ENCODE peak calls at places on chromosomes 1 and 21, in five cellular contexts. N is ovary, X is testis, J is endothelial cell of umbilical vein, K is left lung. L is an unnamed sample. For H3K27me3, the result is how much of the 10 kb centered on the place peaks cover.

GRCh38 chr1:218463194-218464156 is 118.3 kb downstream of the TGFB2 start:
- DNase-seq in N (peak), X (peak), J (peak), K (peak), L (no peak)

GRCh38 chr1:18927654-18928272 is 25.4 kb upstream of the ALDH4A1 start:
- DNase-seq in N (no peak), X (no peak), J (peak), K (no peak), L (peak)

GRCh38 chr1:115323366-115324004 is 14.6 kb downstream of the NGF start:
- DNase-seq in N (no peak), X (no peak), J (no peak), K (no peak), L (no peak)

GRCh38 chr1:65795311-65795710 is 2.6 kb downstream of the PDE4B start:
- DNase-seq in N (no peak), X (no peak), J (no peak), K (no peak), L (no peak)

GRCh38 chr1:116164056-116164889 is 53.1 kb downstream of the MAB21L3 start:
- DNase-seq in N (no peak), X (peak), J (no peak), K (no peak), L (no peak)

GRCh38 chr1:178867670-178868069 is 3.2 kb downstream of the ANGPTL1 start:
- DNase-seq in N (no peak), X (no peak), J (peak), K (no peak), L (no peak)

GRCh38 chr1:200738733-200739498 is at the start of gene CAMSAP2:
- DNase-seq in N (peak), X (peak), J (peak), K (peak), L (peak)

GRCh38 chr1:180185971-180186645 is 31.4 kb downstream of the QSOX1 start:
- DNase-seq in N (no peak), X (no peak), J (no peak), K (no peak), L (no peak)

GRCh38 chr1:16375521-16376359 is 8.7 kb downstream of the SZRD1 start:
- DNase-seq in N (no peak), X (no peak), J (peak), K (no peak), L (no peak)

GRCh38 chr1:241215203-241215602 is 141.8 kb downstream of the RGS7 start:
- DNase-seq in N (no peak), X (no peak), J (peak), K (no peak), L (no peak)

GRCh38 chr1:77313491-77313890 is 31.7 kb downstream of the AK5 start:
- DNase-seq in N (no peak), X (no peak), J (peak), K (no peak), L (no peak)

GRCh38 chr1:156118175-156118868 is 3.8 kb downstream of the LMNA start:
- DNase-seq in N (peak), X (peak), J (no peak), K (peak), L (no peak)

GRCh38 chr1:63448741-63449140 is 74.3 kb downstream of the ITGB3BP start:
- DNase-seq in N (no peak), X (no peak), J (no peak), K (no peak), L (no peak)

GRCh38 chr1:178536844-178537371 is 24.0 kb downstream of the TEX35 start:
- DNase-seq in N (peak), X (peak), J (no peak), K (no peak), L (no peak)

GRCh38 chr1:111963985-111964738 is 25.3 kb downstream of the KCND3 start:
- DNase-seq in N (no peak), X (no peak), J (no peak), K (no peak), L (no peak)

GRCh38 chr21:34074283-34075098 is 1.1 kb downstream of the MRPS6 start:
- DNase-seq in N (no peak), X (no peak), J (peak), K (no peak), L (no peak)

GRCh38 chr1:104791030-104791429 is 1041.3 kb downstream of the AMY1C start:
- DNase-seq in N (no peak), X (no peak), J (no peak), K (no peak), L (no peak)

GRCh38 chr1:1239624-1240347 is 6.7 kb downstream of the C1QTNF12 start:
- DNase-seq in N (no peak), X (no peak), J (no peak), K (no peak), L (no peak)

GRCh38 chr21:32020551-32020950 is 147.7 kb downstream of the HUNK start:
- DNase-seq in N (no peak), X (no peak), J (no peak), K (no peak), L (no peak)

GRCh38 chr1:2257245-2257627 is 29.1 kb downstream of the SKI start:
- DNase-seq in N (peak), X (no peak), J (no peak), K (no peak), L (no peak)

GRCh38 chr1:223022641-223023473 is 120.2 kb downstream of the TLR5 start:
- DNase-seq in N (no peak), X (no peak), J (no peak), K (no peak), L (no peak)

DNA sequence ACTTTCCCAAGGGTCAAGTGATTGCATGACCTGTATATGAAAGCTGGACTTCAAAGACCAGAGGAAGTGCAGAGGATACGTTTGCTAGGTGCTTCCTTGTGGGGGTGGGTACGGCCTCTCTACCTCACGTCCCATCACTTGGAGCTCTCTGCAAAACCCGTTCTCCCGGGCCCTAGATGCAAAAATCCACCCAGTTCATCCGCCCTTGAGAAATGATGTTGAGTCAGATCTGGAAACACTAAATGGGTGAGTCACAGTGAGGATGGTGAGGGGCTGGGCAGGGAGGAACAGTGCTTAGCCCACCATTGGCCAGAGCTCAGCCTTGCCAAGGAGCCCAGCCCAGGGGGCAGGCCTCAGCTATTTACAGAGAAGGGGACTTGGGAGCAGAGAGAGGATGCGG is 14.5 kb downstream of the ARHGEF10L start:
- DNase-seq in N (no peak), X (no peak), J (no peak), K (no peak), L (no peak)
- H3K27ac ChIP-seq in N (no peak), X (no peak), J (no peak), K (no peak), L (no peak)

GRCh38 chr1:232630894-232631195 is 912 bp upstream of the SIPA1L2 start:
- DNase-seq in N (no peak), X (no peak), J (no peak), K (no peak), L (no peak)
- H3K4me3 ChIP-seq in N (peak), X (peak), J (peak), K (peak), L (peak)

DNA sequence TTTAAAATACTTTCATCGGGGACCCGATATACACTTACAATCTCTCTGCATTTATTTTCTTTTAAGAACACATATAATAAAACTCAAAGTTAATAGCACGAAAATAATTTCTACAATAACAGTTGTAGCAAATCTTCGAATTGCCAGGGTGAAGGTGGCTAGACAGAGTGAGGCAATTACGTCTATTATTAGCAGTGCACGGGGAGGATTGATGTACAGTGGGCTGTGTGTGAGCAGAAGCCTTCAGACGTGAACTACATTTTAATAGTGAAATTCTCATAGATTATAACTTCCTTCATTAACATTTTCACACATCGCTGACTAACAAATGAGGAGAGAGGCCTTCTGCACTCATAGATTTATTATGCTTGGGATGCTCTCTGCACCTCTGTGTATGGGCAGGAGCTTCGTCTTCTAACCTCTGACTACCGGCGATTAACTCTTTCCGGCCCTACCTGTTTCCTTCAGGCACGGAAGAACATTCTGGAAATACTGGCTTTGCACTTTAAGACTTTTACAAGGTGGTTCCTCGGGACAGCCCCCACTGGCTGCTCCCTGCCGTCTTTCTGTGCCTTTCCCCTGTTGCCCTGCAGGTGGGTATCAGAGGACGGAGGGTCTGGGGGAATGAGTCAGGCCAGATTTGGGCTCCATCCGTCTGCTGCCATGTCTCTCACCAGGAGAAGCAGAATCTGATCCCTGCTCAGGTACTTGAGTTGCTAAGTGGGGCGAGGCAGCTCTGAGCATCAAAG is 200.4 kb downstream of the CAMTA1 start:
- DNase-seq in N (no peak), X (no peak), J (no peak), K (no peak), L (no peak)
- H3K27me3 ChIP-seq in N (under half), X (under half), J (under half), K (under half), L (under half)

GRCh38 chr1:21573971-21574458 is 64.8 kb downstream of the ALPL start:
- DNase-seq in N (peak), X (peak), J (peak), K (peak), L (no peak)
- H3K27ac ChIP-seq in N (no peak), X (no peak), J (peak), K (peak), L (no peak)

GRCh38 chr1:40397258-40397657 is 23.7 kb downstream of the SMAP2 start:
- DNase-seq in N (no peak), X (no peak), J (no peak), K (no peak), L (no peak)
- H3K4me3 ChIP-seq in N (no peak), X (no peak), J (no peak), K (no peak), L (no peak)

L was measured in CD8-positive, alpha-beta memory T cell.